ENCODE peak calls at places on chromosomes 11 and 22, in eight cellular contexts. V, E, D, P, S, T, J and H are unnamed samples.

GRCh38 chr11:65423516-65424199 is 1.1 kb downstream of the NEAT1 start:
- DNase-seq in V (peak; percentile 24), T (no peak), J (peak; percentile 51), S (peak; percentile 74), D (peak; percentile 28), E (no peak), P (no peak), H (peak; percentile 54)

GRCh38 chr11:71505781-71506180 is 21.3 kb upstream of the KRTAP5-7 start:
- DNase-seq in E (no peak), S (no peak), J (no peak), P (no peak), T (no peak), D (no peak), V (no peak), H (no peak)

GRCh38 chr11:65448418-65449196 is 26.0 kb downstream of the NEAT1 start:
- DNase-seq in J (no peak), E (peak; percentile 56), S (peak; percentile 76), D (peak; percentile 37), V (no peak), T (peak; percentile 73), P (no peak), H (peak; percentile 32)

GRCh38 chr11:86360775-86361395 is 13.8 kb upstream of the CCDC81 start:
- DNase-seq in P (no peak), V (no peak), S (no peak), D (peak; percentile 61), J (no peak), T (peak; percentile 70), E (no peak), H (no peak)

GRCh38 chr11:79488286-79488685 is 47.5 kb upstream of the TENM4 start:
- DNase-seq in D (no peak), J (no peak), T (peak; percentile 22), S (no peak), V (no peak), P (no peak), E (no peak), H (no peak)

GRCh38 chr22:48594757-48595510 is 1232.7 kb downstream of the BRD1 start:
- DNase-seq in D (no peak), V (no peak), T (no peak), J (no peak), S (no peak), E (no peak), P (no peak), H (no peak)

GRCh38 chr11:67436459-67437081 is 912 bp downstream of the PTPRCAP start:
- DNase-seq in E (no peak), J (no peak), T (no peak), P (no peak), S (no peak), D (no peak), V (no peak), H (peak; percentile 87)

GRCh38 chr11:6321961-6322362 is 1.7 kb upstream of the CAVIN3 start:
- DNase-seq in D (peak; percentile 68), S (no peak), E (no peak), V (no peak), P (no peak), J (no peak), T (peak; percentile 35), H (no peak)

GRCh38 chr11:122743949-122744876 is 88.7 kb downstream of the UBASH3B start:
- DNase-seq in V (no peak), T (no peak), E (no peak), J (peak; percentile 44), D (peak; percentile 82), P (no peak), S (no peak), H (peak; percentile 42)

GRCh38 chr11:121226415-121227263 is 65.9 kb upstream of the SC5D start:
- DNase-seq in J (no peak), E (no peak), S (no peak), P (no peak), V (no peak), T (no peak), D (no peak), H (no peak)

GRCh38 chr11:35563413-35564245 is 38.2 kb upstream of the PAMR1 start:
- DNase-seq in J (no peak), V (no peak), E (no peak), P (no peak), D (no peak), T (no peak), S (no peak), H (no peak)

GRCh38 chr11:111720801-111721494 is 45.2 kb downstream of the PPP2R1B start:
- DNase-seq in E (no peak), S (no peak), T (no peak), P (no peak), V (no peak), D (no peak), J (no peak), H (no peak)

GRCh38 chr11:44673691-44674090 is 53.1 kb upstream of the TSPAN18 start:
- DNase-seq in J (no peak), T (no peak), V (no peak), S (no peak), P (no peak), E (no peak), D (peak; percentile 50), H (no peak)

DNA sequence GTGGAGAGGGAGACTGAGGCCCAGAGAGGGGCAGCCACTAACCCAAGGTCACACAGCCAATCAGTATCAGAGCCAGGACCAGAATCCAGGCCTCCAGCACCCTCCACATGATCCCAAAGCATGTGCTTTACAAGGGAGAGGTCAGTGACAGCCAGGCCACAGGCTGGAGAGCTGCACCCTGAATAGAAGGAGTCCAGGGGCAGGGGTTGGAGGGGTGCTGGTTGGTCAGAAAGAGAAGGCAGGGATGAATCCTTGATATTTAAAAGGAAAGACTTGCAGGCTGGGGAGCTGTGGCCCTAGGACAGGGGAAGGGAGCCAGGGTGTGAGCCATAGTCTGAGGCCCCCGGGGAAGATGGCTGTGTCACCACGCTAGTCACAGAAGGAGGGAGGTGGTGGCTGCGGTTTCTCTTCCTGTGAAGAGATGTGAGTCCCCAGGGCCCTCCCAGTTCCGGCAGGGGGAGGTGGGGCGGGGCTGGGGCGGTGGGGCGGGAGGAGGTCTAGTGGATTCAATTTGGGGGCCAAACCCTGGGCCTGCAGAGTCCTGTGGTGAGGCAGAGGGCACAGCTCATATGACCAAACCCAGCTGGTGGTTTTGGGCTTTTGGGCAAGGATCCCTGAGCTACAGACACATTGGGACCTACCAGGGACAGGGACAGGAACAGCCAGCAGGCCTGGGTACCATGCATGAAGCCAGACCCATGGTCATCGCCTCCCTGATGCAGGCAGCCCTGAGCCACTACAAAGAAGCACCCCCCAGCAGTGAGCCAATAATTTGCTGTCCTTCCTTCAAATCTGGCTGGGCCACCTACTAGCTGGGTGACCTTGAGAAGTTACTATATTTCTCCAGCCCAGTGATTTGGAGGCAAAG is 14.0 kb downstream of the RAC2 start:
- DNase-seq in P (peak; percentile 80), S (no peak), J (peak; percentile 58), E (no peak), D (no peak), T (no peak), V (no peak), H (peak; percentile 69)
- H3K4me3 ChIP-seq in P (peak overlapping the region; percentile 8), S (no peak overlapping the region), J (no peak overlapping the region), E (no peak overlapping the region), D (no peak overlapping the region), T (no peak overlapping the region), V (no peak overlapping the region), H (no peak overlapping the region)

DNA sequence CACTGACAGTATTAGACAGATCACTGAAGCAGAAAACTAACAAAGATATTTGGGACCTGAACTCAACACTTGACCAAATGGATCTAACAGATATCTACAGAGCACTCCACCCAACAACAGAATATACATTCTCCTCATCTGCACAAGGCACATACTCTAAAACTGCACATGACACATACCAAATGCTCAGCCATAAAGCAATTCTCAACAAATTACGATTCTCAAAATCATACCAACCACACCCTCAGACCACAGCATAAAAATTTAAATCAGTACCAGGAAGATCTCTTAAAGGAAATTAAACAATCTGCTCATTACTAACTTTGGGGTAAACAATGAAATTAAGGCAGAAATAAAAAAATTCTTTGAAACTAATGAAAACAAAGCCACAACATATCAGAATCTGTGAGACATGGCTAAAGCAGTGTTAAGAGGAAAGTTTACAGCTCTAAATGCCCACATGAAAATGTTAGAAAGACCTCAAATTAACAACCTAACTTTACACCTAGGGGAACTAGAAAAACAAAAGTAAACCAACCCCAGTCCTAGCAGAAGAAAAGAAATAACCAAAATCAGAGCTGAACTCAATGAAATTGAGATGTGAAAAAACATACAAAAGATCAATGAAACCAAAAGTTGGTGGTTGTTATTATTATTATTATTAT is 37.2 kb downstream of the TMEM123 start:
- DNase-seq in V (no peak), E (no peak), P (no peak), D (no peak), J (no peak), T (no peak), S (no peak), H (no peak)
- H3K4me3 ChIP-seq in V (no peak overlapping the region), E (no peak overlapping the region), P (no peak overlapping the region), D (no peak overlapping the region), J (no peak overlapping the region), T (no peak overlapping the region), S (no peak overlapping the region), H (no peak overlapping the region)

DNA sequence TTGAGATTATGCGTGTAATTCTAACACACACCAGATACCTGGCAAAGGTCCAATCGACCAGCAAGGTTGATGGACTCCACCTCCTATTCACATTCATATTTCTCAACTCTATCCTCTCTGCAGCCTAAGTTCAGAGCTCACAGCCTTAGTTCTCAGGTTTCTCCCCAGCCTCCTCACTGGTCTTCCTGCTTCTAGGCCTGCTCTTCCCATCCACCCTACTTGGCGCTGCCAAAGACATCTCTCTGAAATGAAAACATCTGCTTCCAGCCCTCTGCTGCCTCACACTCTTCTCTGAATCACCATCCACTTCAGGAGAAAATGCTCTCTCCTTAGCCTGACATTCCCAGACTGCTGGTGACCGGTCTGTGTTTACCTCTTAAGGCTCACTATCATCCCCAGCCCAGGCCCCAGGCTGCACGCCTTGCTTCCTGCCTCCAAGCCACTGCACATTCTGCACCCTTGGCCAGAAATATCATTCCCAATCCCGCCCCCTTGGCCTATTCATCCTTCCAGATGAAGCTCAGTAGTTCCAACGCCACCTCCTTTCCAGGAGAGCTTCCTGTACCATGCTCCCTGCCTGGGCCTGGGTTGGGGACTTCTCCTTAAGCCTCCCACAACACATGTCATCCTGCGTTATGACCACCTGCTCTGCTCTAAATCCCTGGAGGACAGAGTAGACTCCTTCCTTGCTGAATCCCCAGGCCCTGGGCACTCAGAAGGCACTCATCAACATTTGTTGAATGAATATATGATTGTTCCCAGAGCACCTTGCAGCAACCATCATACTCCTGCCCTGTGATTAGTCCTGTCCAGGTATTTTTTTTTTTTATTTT is 3.5 kb downstream of the ARRB1 start:
- DNase-seq in E (no peak), P (no peak), S (no peak), T (peak; percentile 89), J (peak; percentile 52), D (peak; percentile 94), V (peak; percentile 50), H (peak; percentile 53)
- H3K4me3 ChIP-seq in E (no peak overlapping the region), P (peak overlapping the region; percentile 97), S (no peak overlapping the region), T (no peak overlapping the region), J (no peak overlapping the region), D (no peak overlapping the region), V (no peak overlapping the region), H (no peak overlapping the region)

GRCh38 chr11:84800755-84801346 is 826.3 kb downstream of the DLG2 start:
- DNase-seq in E (no peak), P (no peak), T (peak; percentile 31), D (no peak), S (no peak), J (no peak), V (no peak), H (peak; percentile 34)

GRCh38 chr11:84806354-84806753 is 820.8 kb downstream of the DLG2 start:
- DNase-seq in J (no peak), D (no peak), S (no peak), E (no peak), T (no peak), P (no peak), V (no peak), H (no peak)

DNA sequence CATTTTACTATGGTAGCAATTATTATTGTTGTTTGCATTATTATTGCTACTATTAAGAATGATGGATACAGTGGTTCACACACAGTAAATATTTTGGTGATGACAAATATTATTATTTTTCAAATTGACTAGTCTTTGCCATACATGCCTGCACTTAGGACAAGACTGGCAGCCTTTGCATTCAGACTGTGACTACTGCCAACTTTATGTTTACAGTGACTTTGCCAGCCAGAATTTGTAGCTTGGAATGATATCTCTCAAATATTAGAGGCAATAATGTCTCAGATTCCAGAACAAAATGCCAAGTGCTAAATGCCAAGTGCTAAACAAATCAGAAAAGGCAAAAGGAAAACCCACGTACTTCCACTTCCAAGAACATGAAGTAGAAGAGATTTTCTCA is 823.1 kb downstream of the DLG2 start:
- DNase-seq in S (no peak), J (no peak), P (no peak), D (no peak), E (no peak), T (no peak), V (no peak), H (no peak)
- H3K4me3 ChIP-seq in S (no peak overlapping the region), J (no peak overlapping the region), P (no peak overlapping the region), D (no peak overlapping the region), E (no peak overlapping the region), T (no peak overlapping the region), V (no peak overlapping the region), H (no peak overlapping the region)